ENCODE peak calls at places on chromosomes 3 and 15, in four cellular contexts. Y is fibroblast of lung, W is sigmoid colon, M is body of pancreas. Z is an unnamed sample. For H3K4me1, the result is how much of the 10 kb centered on the place peaks cover.

GRCh38 chr3:127072221-127072771 is 89.4 kb downstream of the PLXNA1 start:
- DNase-seq in Y (no peak), W (peak), M (no peak), Z (peak)

GRCh38 chr3:157376596-157377300 is 59.9 kb upstream of the PTX3 start:
- DNase-seq in Y (peak), W (no peak), M (no peak), Z (no peak)

GRCh38 chr3:20142517-20142916 is 43.5 kb downstream of the SGO1 start:
- DNase-seq in Y (no peak), W (no peak), M (no peak), Z (no peak)

GRCh38 chr15:40843885-40844542 is at the start of gene SPINT1:
- DNase-seq in Y (peak), W (no peak), M (peak), Z (peak)

GRCh38 chr3:159882784-159883779 is 105.6 kb upstream of the IL12A start:
- DNase-seq in Y (peak), W (no peak), M (no peak), Z (no peak)

GRCh38 chr15:81363713-81364112 is 10.3 kb downstream of the TMC3 start:
- DNase-seq in Y (no peak), W (no peak), M (no peak), Z (no peak)

GRCh38 chr3:30538787-30539186 is 67.6 kb upstream of the TGFBR2 start:
- DNase-seq in Y (peak), W (no peak), M (no peak), Z (no peak)

GRCh38 chr15:90872481-90873184 is 4.2 kb downstream of the FURIN start:
- DNase-seq in Y (peak), W (no peak), M (peak), Z (peak)

GRCh38 chr3:11021611-11022011 is 29.1 kb downstream of the SLC6A1 start:
- DNase-seq in Y (no peak), W (no peak), M (no peak), Z (no peak)

GRCh38 chr3:189365609-189366564 is 194.1 kb downstream of the TPRG1 start:
- DNase-seq in Y (peak), W (no peak), M (no peak), Z (no peak)

GRCh38 chr3:189372205-189372764 is 200.5 kb downstream of the TPRG1 start:
- DNase-seq in Y (no peak), W (no peak), M (no peak), Z (no peak)

GRCh38 chr3:189368384-189368783 is 196.6 kb downstream of the TPRG1 start:
- DNase-seq in Y (no peak), W (no peak), M (no peak), Z (no peak)

GRCh38 chr3:189363856-189364255 is 192.1 kb downstream of the TPRG1 start:
- DNase-seq in Y (peak), W (no peak), M (no peak), Z (no peak)

DNA sequence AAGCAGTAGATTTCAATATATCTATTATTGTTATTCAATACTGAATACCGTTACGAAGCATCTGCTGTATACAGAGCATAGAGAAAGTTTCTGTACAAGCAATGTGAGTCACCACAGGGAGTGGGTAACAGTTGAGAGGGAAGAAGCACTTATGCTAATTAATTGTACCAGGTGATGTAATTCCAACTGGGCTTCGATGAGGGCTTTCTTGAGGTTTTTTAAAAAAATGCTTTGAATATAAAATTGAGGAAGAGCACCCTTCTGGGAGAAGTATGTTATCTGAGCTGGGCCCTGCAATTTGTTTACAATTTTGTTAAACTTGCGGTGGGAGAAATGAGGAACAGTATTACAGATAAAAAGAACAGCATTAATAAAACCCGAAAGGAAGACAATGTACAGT is 197.9 kb downstream of the TPRG1 start:
- DNase-seq in Y (no peak), W (no peak), M (no peak), Z (no peak)
- H3K4me1 ChIP-seq in Y (under half), W (under half), M (under half), Z (under half)

DNA sequence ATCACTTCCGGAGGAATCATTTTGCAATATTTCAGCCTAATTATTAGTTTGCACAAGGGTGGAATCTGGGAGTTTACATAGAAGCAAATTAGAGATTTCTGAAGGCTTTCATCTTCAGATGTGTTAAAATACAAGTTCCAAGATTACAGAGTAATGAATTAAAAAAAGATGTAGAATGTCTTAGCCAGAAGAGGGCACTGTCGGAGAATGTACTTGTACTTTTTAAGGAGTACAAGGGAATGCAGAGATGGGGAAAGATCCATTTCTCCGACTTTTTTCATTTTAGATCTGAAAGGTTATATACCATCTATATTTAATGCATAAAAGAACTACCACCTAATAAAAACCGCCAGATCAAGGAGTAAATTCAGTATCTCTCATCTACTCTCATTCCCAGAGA is 43.1 kb upstream of the WDR5B start:
- DNase-seq in Y (peak), W (no peak), M (no peak), Z (no peak)
- TF ChIP-seq CTCF in Y (peak), W (peak), M (no peak), Z (peak)

DNA sequence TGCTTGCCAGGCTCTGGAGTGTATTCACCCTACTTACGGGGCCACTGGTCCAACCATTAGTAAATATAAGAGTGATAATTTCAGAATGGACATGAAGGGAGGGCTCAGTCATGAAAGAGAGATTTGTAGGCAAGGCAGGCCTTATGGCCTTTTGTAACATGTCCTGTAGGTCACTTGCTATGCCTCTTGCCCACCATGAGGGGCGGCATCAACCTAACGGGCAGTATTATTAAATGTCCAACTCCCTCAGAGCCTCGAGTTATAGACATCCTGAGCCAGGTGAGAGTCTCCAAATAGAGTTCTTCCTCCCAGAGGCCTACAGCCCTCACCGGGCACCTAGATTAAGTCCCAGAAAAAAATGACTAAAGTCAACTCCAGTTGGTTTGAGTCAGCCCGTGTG is 30.2 kb downstream of the ONECUT1 start:
- DNase-seq in Y (no peak), W (no peak), M (no peak), Z (no peak)
- H3K27ac ChIP-seq in Y (no peak), W (no peak), M (no peak), Z (no peak)

DNA sequence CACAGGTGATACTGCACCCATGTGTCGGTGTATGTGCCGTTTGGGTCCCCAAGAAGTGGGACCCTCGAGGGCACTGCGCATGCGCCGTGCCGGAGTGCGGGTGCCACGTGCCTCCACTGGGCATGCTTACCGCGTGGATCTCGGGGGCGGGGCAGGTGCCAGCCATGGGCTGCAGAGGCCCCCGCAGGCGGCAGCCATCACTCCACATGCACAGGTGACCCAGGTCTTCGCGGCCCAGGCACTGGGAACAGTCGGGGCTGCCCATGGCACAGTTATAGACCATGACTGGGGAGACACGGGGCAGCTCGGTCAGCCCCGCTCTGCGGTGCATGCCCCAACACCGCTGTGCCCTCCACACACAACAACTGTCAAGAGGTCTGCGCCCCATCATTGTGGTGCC is 31.2 kb downstream of the H1-8 start:
- DNase-seq in Y (no peak), W (no peak), M (no peak), Z (no peak)
- H3K4me1 ChIP-seq in Y (under half), W (under half), M (under half), Z (under half)

DNA sequence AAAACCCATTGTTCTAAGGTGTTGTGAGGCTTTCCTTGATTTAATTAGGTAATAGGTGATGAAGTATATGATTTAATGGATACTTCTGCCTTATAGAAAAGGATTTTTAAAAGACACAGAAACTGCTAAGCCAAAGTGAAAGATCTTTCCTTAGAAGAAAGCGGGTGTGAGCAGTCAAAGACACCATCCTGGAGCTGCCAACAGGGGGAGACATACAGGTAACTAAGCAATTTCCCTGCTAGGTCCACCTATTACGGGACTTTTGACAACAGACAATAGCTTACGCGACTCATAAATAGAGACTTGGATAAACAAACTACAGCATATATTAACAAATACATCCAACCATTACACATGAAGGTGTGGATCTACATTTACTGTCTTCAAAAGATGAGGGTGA is 669.5 kb downstream of the SQOR start:
- DNase-seq in Y (no peak), W (no peak), M (no peak), Z (no peak)
- TF ChIP-seq CTCF in Y (peak), W (no peak), M (no peak), Z (peak)

GRCh38 chr3:50161320-50161719 is 6.2 kb downstream of the SEMA3F start:
- DNase-seq in Y (no peak), W (no peak), M (no peak), Z (no peak)
- H3K27ac ChIP-seq in Y (no peak), W (peak), M (no peak), Z (peak)

GRCh38 chr3:12943124-12944021 is 102.0 kb upstream of the RPL32 start:
- DNase-seq in Y (no peak), W (no peak), M (peak), Z (no peak)
- H3K4me1 ChIP-seq in Y (under half), W (under half), M (under half), Z (under half)

DNA sequence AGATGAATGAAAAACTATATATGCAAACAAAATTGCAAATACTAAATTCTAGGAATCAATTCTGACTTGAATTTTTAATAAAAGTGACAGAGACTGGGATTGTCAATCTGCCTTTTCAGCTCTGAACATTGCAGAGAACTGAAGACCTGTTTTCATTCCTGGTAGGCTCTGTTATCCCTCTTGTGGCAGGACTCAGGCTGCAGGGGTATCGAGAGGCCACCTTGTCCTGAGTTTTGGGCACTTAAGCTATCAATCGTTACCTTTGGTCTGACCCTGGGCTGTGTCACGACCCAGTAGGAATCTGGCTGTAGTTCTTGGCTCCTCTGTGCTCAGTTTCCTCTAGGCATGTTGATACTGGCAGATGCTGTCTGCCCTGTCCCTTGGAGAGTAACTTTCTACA is 238.0 kb downstream of the CACNA2D3 start:
- DNase-seq in Y (no peak), W (no peak), M (no peak), Z (no peak)
- TF ChIP-seq CTCF in Y (no peak), W (no peak), M (no peak), Z (no peak)

GRCh38 chr15:101326026-101326315 is 30.9 kb upstream of the SNRPA1 start:
- DNase-seq in Y (no peak), W (no peak), M (no peak), Z (no peak)
- H3K27ac ChIP-seq in Y (no peak), W (no peak), M (no peak), Z (no peak)

GRCh38 chr15:101246391-101246790 is 5.5 kb downstream of the CHSY1 start:
- DNase-seq in Y (no peak), W (no peak), M (no peak), Z (no peak)
- H3K4me1 ChIP-seq in Y (under half), W (half or more), M (under half), Z (half or more)